ENCODE peak calls at places on chromosome 4, in four cellular contexts. One of them, this sample, is unnamed.

GRCh38 chr4:169229571-169230028 is 41.2 kb downstream of the SH3RF1 start:
- DNase-seq in tibial nerve: no peak
- DNase-seq in A549: peak
- DNase-seq in stomach: no peak
- DNase-seq in this sample: no peak

GRCh38 chr4:72006576-72006975 is 25.2 kb upstream of the NPFFR2 start:
- DNase-seq in A549: no peak
- DNase-seq in tibial nerve: no peak
- DNase-seq in stomach: no peak
- DNase-seq in this sample: no peak

GRCh38 chr4:109207060-109207459 is 95.4 kb downstream of the COL25A1 start:
- DNase-seq in tibial nerve: no peak
- DNase-seq in A549: no peak
- DNase-seq in stomach: no peak
- DNase-seq in this sample: no peak

GRCh38 chr4:156754832-156755570 is 216.6 kb downstream of the PDGFC start:
- DNase-seq in A549: no peak
- DNase-seq in tibial nerve: no peak
- DNase-seq in stomach: no peak
- DNase-seq in this sample: no peak

GRCh38 chr4:26576171-26576829 is 7.6 kb upstream of the TBC1D19 start:
- DNase-seq in A549: no peak
- DNase-seq in tibial nerve: no peak
- DNase-seq in stomach: no peak
- DNase-seq in this sample: no peak

GRCh38 chr4:10015140-10015753 is 6.0 kb downstream of the SLC2A9 start:
- DNase-seq in A549: no peak
- DNase-seq in stomach: peak
- DNase-seq in tibial nerve: no peak
- DNase-seq in this sample: peak

GRCh38 chr4:153294631-153295030 is 49.9 kb upstream of the MND1 start:
- DNase-seq in A549: no peak
- DNase-seq in tibial nerve: no peak
- DNase-seq in stomach: no peak
- DNase-seq in this sample: no peak

GRCh38 chr4:25993564-25994185 is 79.7 kb downstream of the SMIM20 start:
- DNase-seq in tibial nerve: no peak
- DNase-seq in stomach: no peak
- DNase-seq in A549: peak
- DNase-seq in this sample: peak

GRCh38 chr4:112183252-112183651 is 38.0 kb downstream of the FAM241A start:
- DNase-seq in A549: no peak
- DNase-seq in stomach: no peak
- DNase-seq in tibial nerve: no peak
- DNase-seq in this sample: no peak

GRCh38 chr4:55358668-55359067 is 12.6 kb downstream of the SRD5A3 start:
- DNase-seq in stomach: no peak
- DNase-seq in A549: no peak
- DNase-seq in tibial nerve: no peak
- DNase-seq in this sample: no peak

GRCh38 chr4:153573221-153573620 is 107.1 kb downstream of the TMEM131L start:
- DNase-seq in stomach: no peak
- DNase-seq in tibial nerve: no peak
- DNase-seq in A549: no peak
- DNase-seq in this sample: no peak

GRCh38 chr4:147287588-147287890 is 193.4 kb upstream of the EDNRA start:
- DNase-seq in tibial nerve: no peak
- DNase-seq in A549: no peak
- DNase-seq in stomach: no peak
- DNase-seq in this sample: no peak

GRCh38 chr4:178937130-178937529 is 1494.9 kb upstream of the AGA start:
- DNase-seq in tibial nerve: no peak
- DNase-seq in stomach: no peak
- DNase-seq in A549: peak
- DNase-seq in this sample: no peak

GRCh38 chr4:154164931-154165839 is 326.4 kb downstream of the DCHS2 start:
- DNase-seq in tibial nerve: no peak
- DNase-seq in A549: no peak
- DNase-seq in stomach: no peak
- DNase-seq in this sample: no peak

GRCh38 chr4:158769175-158769831 is 477 bp downstream of the FNIP2 start:
- DNase-seq in stomach: peak
- DNase-seq in tibial nerve: no peak
- DNase-seq in A549: peak
- DNase-seq in this sample: peak

GRCh38 chr4:151022586-151022985 is 7.5 kb upstream of the LRBA start:
- DNase-seq in stomach: no peak
- DNase-seq in tibial nerve: no peak
- DNase-seq in A549: no peak
- DNase-seq in this sample: no peak

GRCh38 chr4:155617312-155617711 is 49.3 kb upstream of the GUCY1A1 start:
- DNase-seq in tibial nerve: no peak
- DNase-seq in A549: no peak
- DNase-seq in stomach: no peak
- DNase-seq in this sample: no peak

GRCh38 chr4:152352645-152353116 is 183.2 kb downstream of the FBXW7 start:
- DNase-seq in stomach: no peak
- DNase-seq in A549: peak
- DNase-seq in tibial nerve: peak
- DNase-seq in this sample: peak

GRCh38 chr4:142815834-142816233 is 30.3 kb downstream of the INPP4B start:
- DNase-seq in stomach: no peak
- DNase-seq in A549: no peak
- DNase-seq in tibial nerve: no peak
- DNase-seq in this sample: no peak

GRCh38 chr4:72701987-72702819 is 133.2 kb upstream of the ADAMTS3 start:
- DNase-seq in stomach: peak
- DNase-seq in A549: peak
- DNase-seq in tibial nerve: no peak
- DNase-seq in this sample: no peak

GRCh38 chr4:42167709-42168108 is 15.3 kb upstream of the BEND4 start:
- DNase-seq in stomach: no peak
- DNase-seq in tibial nerve: no peak
- DNase-seq in A549: no peak
- DNase-seq in this sample: no peak

GRCh38 chr4:20194079-20195013 is 57.4 kb upstream of the SLIT2 start:
- DNase-seq in stomach: no peak
- DNase-seq in tibial nerve: no peak
- DNase-seq in A549: no peak
- DNase-seq in this sample: no peak

GRCh38 chr4:144347116-144347515 is 206.6 kb upstream of the GYPA start:
- DNase-seq in tibial nerve: no peak
- DNase-seq in stomach: no peak
- DNase-seq in A549: no peak
- DNase-seq in this sample: no peak

GRCh38 chr4:7322166-7322991 is 112.4 kb downstream of the PSAPL1 start:
- DNase-seq in stomach: no peak
- DNase-seq in tibial nerve: no peak
- DNase-seq in A549: no peak
- DNase-seq in this sample: no peak

GRCh38 chr4:158161561-158162354 is 11.1 kb downstream of the GASK1B start:
- DNase-seq in stomach: no peak
- DNase-seq in tibial nerve: no peak
- DNase-seq in A549: peak
- DNase-seq in this sample: no peak

GRCh38 chr4:70895405-70895804 is 6.8 kb upstream of the MOB1B start:
- DNase-seq in A549: no peak
- DNase-seq in tibial nerve: no peak
- DNase-seq in stomach: no peak
- DNase-seq in this sample: no peak

GRCh38 chr4:88191404-88191803 is 33.0 kb upstream of the ABCG2 start:
- DNase-seq in stomach: no peak
- DNase-seq in A549: no peak
- DNase-seq in tibial nerve: no peak
- DNase-seq in this sample: no peak
- TF ChIP-seq EP300 in stomach: no peak
- TF ChIP-seq EP300 in A549: no peak
- TF ChIP-seq EP300 in tibial nerve: no peak
- TF ChIP-seq EP300 in this sample: no peak

GRCh38 chr4:118745357-118745756 is 60.2 kb downstream of the METTL14 start:
- DNase-seq in tibial nerve: no peak
- DNase-seq in stomach: no peak
- DNase-seq in A549: no peak
- DNase-seq in this sample: no peak

GRCh38 chr4:118749347-118749988 is 64.3 kb downstream of the METTL14 start:
- DNase-seq in tibial nerve: no peak
- DNase-seq in A549: no peak
- DNase-seq in stomach: no peak
- DNase-seq in this sample: no peak

GRCh38 chr4:118742050-118742449 is 56.9 kb downstream of the METTL14 start:
- DNase-seq in tibial nerve: no peak
- DNase-seq in A549: no peak
- DNase-seq in stomach: no peak
- DNase-seq in this sample: no peak

GRCh38 chr4:118743867-118744266 is 58.7 kb downstream of the METTL14 start:
- DNase-seq in stomach: no peak
- DNase-seq in A549: no peak
- DNase-seq in tibial nerve: no peak
- DNase-seq in this sample: no peak

DNA sequence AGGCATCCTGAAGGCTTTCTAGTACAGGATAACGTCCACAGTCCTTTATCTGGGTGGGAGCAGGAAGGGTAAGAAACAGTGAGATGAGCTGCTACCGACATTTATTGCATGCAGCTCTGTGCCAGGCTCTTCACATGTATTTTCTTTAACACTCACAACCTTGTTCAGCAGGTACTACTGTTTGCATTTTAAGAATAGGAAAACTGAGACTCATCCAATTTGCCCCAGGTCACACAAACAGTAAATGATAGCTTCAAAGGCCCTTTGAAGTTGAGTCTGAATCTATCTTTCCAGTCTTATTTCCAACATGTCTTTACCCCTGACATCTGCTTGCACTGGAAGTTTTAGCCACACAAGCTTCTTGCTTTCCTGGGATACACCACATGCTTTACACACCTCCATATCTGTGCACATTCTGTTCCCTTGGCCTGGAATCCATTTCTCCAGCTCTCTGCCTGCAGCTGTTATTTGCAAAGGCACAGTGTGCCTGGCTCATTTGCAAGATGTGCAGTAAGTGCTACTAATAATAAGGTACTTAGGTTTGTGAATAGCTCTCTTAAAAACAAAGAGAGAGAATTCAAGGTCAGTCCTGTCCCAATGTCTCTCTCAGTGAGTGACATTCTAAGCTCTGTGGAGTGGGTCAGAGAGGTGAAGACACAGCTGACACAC is 61.2 kb downstream of the METTL14 start:
- DNase-seq in tibial nerve: no peak
- DNase-seq in A549: no peak
- DNase-seq in stomach: no peak
- DNase-seq in this sample: no peak
- TF ChIP-seq EP300 in tibial nerve: no peak
- TF ChIP-seq EP300 in A549: no peak
- TF ChIP-seq EP300 in stomach: no peak
- TF ChIP-seq EP300 in this sample: no peak

DNA sequence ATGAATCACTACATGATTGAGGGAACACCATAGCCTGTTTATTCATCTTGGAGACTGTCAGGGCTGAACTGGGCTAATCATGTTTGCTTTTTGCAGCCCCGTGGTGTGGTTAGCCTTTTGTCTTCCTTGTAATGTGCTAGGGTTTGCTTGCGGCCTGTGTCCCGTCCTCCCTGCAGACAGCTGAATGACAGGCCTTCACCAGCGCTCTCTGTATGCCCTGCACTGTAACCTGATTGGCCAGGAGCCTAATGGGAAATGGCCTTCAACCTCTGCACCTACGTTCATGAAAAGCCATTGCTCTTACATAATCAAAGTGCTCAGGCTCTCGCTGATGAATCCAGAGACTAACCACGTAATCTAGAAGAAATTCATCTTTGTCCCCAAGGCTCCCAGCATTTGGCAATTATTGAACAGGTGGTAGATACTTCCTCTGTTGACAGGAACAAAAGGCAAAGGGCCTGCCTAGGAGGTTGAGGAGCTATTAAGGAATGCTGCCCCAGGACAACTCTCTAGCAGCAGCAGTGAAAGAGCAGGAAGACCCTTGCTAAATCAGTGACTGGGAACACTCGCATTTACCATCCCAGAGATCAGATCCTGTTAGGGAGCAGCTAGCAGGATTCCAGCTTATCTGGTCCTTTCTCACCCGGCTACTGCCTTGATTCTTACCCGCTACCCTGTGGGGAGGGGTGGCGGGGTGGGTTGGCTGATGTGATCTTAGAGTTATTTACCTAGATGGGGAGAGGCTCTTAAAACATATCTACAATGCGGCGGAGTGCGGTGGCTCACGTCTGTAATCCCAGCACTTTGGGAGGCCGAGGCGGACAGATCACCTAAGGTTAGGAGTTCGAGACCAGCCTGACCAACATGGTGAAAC is 42.3 kb upstream of the FAT1 start:
- DNase-seq in A549: no peak
- DNase-seq in stomach: no peak
- DNase-seq in tibial nerve: no peak
- DNase-seq in this sample: peak
- TF ChIP-seq EP300 in A549: no peak
- TF ChIP-seq EP300 in stomach: no peak
- TF ChIP-seq EP300 in tibial nerve: no peak
- TF ChIP-seq EP300 in this sample: peak

GRCh38 chr4:184860018-184860530 is 34.3 kb upstream of the ACSL1 start:
- DNase-seq in A549: no peak
- DNase-seq in tibial nerve: no peak
- DNase-seq in stomach: no peak
- DNase-seq in this sample: no peak
- TF ChIP-seq EP300 in A549: no peak
- TF ChIP-seq EP300 in tibial nerve: no peak
- TF ChIP-seq EP300 in stomach: no peak
- TF ChIP-seq EP300 in this sample: no peak

GRCh38 chr4:134958862-134959261 is 757.3 kb upstream of the PABPC4L start:
- DNase-seq in tibial nerve: no peak
- DNase-seq in stomach: no peak
- DNase-seq in A549: no peak
- DNase-seq in this sample: no peak
- TF ChIP-seq EP300 in tibial nerve: no peak
- TF ChIP-seq EP300 in stomach: no peak
- TF ChIP-seq EP300 in A549: no peak
- TF ChIP-seq EP300 in this sample: no peak

GRCh38 chr4:24857996-24858395 is 54.8 kb downstream of the CCDC149 start:
- DNase-seq in stomach: no peak
- DNase-seq in A549: no peak
- DNase-seq in tibial nerve: no peak
- DNase-seq in this sample: no peak
- TF ChIP-seq EP300 in stomach: no peak
- TF ChIP-seq EP300 in A549: no peak
- TF ChIP-seq EP300 in tibial nerve: no peak
- TF ChIP-seq EP300 in this sample: no peak

DNA sequence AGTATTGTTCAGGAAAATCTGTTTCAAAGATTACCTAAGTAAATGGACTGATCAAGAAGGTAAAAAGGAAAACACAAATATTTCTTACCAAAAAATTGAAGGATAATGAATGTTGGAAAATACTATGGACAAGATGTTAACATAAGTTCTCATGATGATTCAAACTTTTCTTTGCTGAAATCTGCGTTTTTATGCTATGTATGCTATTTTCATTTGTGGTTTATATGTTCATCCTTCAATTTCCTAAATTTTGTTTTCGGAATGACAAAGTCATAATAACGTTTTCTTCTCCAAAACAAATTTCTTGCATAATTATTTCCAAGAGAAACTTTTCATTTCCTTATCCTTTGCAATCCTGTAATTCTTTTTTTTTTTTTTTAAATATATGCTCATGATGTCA is 7.8 kb downstream of the PF4V1 start:
- DNase-seq in tibial nerve: no peak
- DNase-seq in stomach: no peak
- DNase-seq in A549: no peak
- DNase-seq in this sample: no peak
- TF ChIP-seq EP300 in tibial nerve: no peak
- TF ChIP-seq EP300 in stomach: no peak
- TF ChIP-seq EP300 in A549: no peak
- TF ChIP-seq EP300 in this sample: no peak